ENCODE peak calls at places on chromosomes 2 and 18, in four cellular contexts. Q is HepG2, P is HCT116, A is K562. M is an unnamed sample.

GRCh38 chr2:177808984-177809809 is 263.4 kb downstream of the PDE11A start:
- DNase-seq in Q (no peak), P (no peak), A (no peak), M (no peak)

GRCh38 chr2:100246163-100247145 is 75.8 kb downstream of the LONRF2 start:
- DNase-seq in Q (peak), P (peak), A (peak), M (no peak)

GRCh38 chr2:229611360-229611759 is 103.0 kb downstream of the DNER start:
- DNase-seq in Q (no peak), P (no peak), A (no peak), M (no peak)

GRCh38 chr2:181197140-181197760 is 216.8 kb downstream of the UBE2E3 start:
- DNase-seq in Q (no peak), P (no peak), A (no peak), M (no peak)

GRCh38 chr2:37357461-37358008 is 13.1 kb downstream of the QPCT start:
- DNase-seq in Q (no peak), P (no peak), A (no peak), M (no peak)

GRCh38 chr18:46468431-46469180 is 188.4 kb downstream of the LOXHD1 start:
- DNase-seq in Q (no peak), P (no peak), A (no peak), M (no peak)

GRCh38 chr18:434410-434809 is 66.1 kb downstream of the COLEC12 start:
- DNase-seq in Q (no peak), P (no peak), A (no peak), M (no peak)

GRCh38 chr2:72951303-72952095 is 34.2 kb downstream of the EMX1 start:
- DNase-seq in Q (no peak), P (no peak), A (no peak), M (no peak)

GRCh38 chr2:206231669-206232286 is 42.7 kb upstream of the ZDBF2 start:
- DNase-seq in Q (no peak), P (no peak), A (no peak), M (no peak)

GRCh38 chr18:23752796-23753195 is 63.5 kb downstream of the LAMA3 start:
- DNase-seq in Q (no peak), P (no peak), A (no peak), M (no peak)

GRCh38 chr2:33680906-33681305 is 81.8 kb upstream of the FAM98A start:
- DNase-seq in Q (no peak), P (no peak), A (no peak), M (no peak)

GRCh38 chr2:144708641-144709040 is 188.7 kb upstream of the ZEB2 start:
- DNase-seq in Q (no peak), P (no peak), A (no peak), M (no peak)

GRCh38 chr18:37432796-37433195 is 132.8 kb downstream of the CELF4 start:
- DNase-seq in Q (no peak), P (no peak), A (no peak), M (no peak)

GRCh38 chr18:37434161-37434860 is 131.3 kb downstream of the CELF4 start:
- DNase-seq in Q (no peak), P (no peak), A (no peak), M (no peak)

GRCh38 chr18:37438417-37439180 is 127.0 kb downstream of the CELF4 start:
- DNase-seq in Q (no peak), P (no peak), A (no peak), M (no peak)

GRCh38 chr18:37435996-37436395 is 129.6 kb downstream of the CELF4 start:
- DNase-seq in Q (no peak), P (no peak), A (no peak), M (no peak)

DNA sequence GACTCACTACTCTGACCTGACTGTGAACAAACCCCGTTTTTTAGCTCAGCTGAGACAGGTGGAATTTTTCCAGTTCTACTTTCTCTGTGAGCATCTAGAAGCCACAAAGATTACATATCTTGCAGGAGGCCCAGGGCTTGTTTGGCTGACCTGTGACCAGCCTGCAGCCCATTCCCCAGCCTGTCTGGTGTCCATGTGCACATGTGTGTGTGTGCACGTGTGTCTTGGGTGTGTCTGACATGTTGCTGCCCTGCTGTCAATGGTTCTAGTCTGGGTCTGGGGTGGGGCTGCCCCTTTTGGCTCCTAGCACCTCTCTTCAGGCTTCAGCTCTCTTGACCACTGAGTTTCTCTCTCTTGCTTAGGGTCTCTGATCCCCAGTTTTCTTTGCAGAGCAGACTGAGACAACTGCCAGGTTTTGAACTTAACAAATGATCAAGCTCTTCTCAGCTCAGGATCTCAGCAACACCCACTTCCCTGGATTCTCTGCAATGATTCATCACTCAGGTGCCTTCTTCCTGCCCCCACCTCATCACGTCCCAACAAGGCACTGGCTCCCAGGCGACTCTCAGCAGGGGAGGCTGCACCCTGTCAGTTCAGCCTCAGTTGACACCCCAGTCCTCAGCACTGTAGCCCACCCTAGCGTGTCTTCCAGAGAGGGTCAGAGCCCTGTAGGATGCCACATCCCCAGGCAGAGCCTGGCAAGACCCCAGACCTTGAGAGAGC is 130.3 kb downstream of the CELF4 start:
- DNase-seq in Q (no peak), P (no peak), A (no peak), M (no peak)
- H3K27ac ChIP-seq in Q (no peak), P (no peak), A (no peak), M (no peak)

DNA sequence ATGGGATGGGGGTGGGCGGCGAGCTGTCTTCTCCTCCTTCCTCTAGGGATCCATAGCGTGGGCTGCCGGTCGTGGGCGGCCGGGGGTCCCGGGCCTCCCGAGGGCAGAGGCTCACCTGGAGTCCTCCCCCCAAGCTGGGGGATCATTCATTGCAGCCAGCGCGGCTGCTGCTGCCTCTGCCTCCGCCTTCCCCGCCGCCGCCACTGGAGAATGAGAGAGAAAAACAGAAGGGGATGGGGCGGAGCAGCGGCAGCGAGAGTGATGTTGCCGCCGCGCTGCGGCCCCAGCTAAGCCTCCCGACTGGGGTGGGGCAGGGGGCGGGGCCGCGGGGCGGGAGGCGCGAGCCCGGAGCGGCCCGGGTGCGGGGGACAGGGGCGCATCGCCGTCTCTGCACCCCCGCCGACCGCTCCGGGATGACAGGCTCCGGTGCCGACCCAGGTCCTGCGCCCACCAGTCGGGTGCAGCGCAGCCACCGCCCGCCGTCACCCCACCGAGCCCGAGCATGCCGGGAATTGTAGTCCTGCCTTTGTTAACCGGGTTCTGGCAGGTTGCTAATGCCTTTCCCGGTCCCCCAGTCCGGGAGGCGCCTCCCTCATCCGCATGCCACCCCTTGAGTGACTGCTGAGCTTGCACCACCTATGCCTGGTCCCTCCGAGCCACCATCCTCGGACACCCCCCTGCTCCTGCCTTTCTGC is at the start of gene KIF3C:
- DNase-seq in Q (peak), P (no peak), A (peak), M (no peak)
- TF ChIP-seq REST in Q (no peak), P (no peak), A (no peak), M (no peak)

GRCh38 chr18:67142604-67143003 is 373.9 kb downstream of the DSEL start:
- DNase-seq in Q (no peak), P (no peak), A (no peak), M (no peak)
- TF ChIP-seq TCF7L2 in Q (no peak), P (no peak), A (no peak), M (no peak)

GRCh38 chr2:217828336-217828735 is 174.5 kb downstream of the TNS1 start:
- DNase-seq in Q (no peak), P (no peak), A (no peak), M (no peak)
- H3K27ac ChIP-seq in Q (no peak), P (no peak), A (peak), M (no peak)

GRCh38 chr2:158969717-158970521 is 1.5 kb downstream of the TANC1 start:
- DNase-seq in Q (no peak), P (no peak), A (no peak), M (no peak)
- TF ChIP-seq REST in Q (no peak), P (no peak), A (no peak), M (no peak)

GRCh38 chr18:36947820-36948348 is 119.0 kb downstream of the KIAA1328 start:
- DNase-seq in Q (no peak), P (peak), A (no peak), M (no peak)
- TF ChIP-seq TCF7L2 in Q (no peak), P (no peak), A (no peak), M (no peak)

GRCh38 chr2:240817496-240818292 is 2.3 kb downstream of the KIF1A start:
- DNase-seq in Q (no peak), P (no peak), A (no peak), M (no peak)
- H3K27ac ChIP-seq in Q (no peak), P (no peak), A (no peak), M (no peak)

DNA sequence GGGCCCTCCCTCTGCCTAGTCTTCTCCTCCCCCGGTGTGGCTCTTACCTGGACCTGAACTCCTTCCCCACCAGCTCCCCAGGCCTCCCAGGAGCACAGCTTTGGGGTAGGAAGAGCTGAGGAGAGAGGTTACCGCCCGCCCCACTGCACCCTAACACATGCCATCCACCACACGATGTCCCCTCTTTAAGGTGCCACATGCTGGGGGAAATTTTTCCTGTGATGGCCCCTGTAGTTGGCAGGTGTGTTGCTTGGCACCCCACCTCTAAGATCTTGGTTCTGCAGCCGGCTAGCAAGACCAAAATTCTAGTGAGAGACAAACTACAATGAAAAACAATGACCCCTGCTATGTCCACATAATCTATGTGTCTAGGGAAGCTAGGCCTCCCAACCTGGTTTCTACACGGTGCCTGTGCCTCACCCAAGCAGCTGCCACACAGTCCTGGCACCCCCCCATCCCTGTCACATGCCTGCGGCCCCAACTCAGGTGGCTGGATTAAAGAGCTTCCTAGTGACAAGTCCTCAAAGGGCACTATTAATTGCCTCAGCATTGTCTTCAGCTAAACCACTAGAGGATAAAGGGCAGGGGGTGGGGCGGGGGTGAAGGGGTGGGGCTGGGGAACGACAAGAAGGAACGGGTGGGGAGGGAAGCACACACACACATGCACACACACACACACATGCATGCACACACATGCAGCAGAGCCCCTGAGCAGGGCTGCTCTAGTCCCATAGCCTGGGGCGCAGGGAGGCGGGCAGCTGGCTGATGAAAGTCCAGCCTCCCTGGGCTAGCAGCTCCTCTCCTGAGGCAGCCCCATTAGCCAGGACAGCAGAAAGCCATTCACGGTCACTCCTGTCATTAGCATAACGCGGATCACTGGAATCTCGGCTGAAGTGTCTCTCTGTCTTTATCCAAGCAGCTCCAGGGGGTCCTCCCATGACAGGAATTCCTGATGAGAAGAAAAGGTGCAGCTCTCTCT is 7.2 kb upstream of the TEX261 start:
- DNase-seq in Q (no peak), P (no peak), A (peak), M (no peak)
- TF ChIP-seq REST in Q (no peak), P (no peak), A (no peak), M (no peak)

GRCh38 chr2:102895386-102895785 is 133.6 kb downstream of the TMEM182 start:
- DNase-seq in Q (no peak), P (no peak), A (no peak), M (no peak)

GRCh38 chr2:102888514-102888913 is 126.7 kb downstream of the TMEM182 start:
- DNase-seq in Q (no peak), P (no peak), A (no peak), M (no peak)

GRCh38 chr2:102892693-102893290 is 131.0 kb downstream of the TMEM182 start:
- DNase-seq in Q (no peak), P (no peak), A (no peak), M (no peak)

GRCh38 chr2:102893870-102894269 is 132.0 kb downstream of the TMEM182 start:
- DNase-seq in Q (no peak), P (no peak), A (no peak), M (no peak)

GRCh38 chr2:102891261-102891660 is 129.4 kb downstream of the TMEM182 start:
- DNase-seq in Q (no peak), P (no peak), A (no peak), M (no peak)
- TF ChIP-seq TCF7L2 in Q (no peak), P (no peak), A (no peak), M (no peak)

M was measured in Panc1.